ENCODE peak calls at places on chromosomes 5 and 9, in seven cellular contexts. J is fibroblast of lung, C is MM.1S, L is H1, F is DND-41, R is PC-3, V is H9. A is an unnamed sample.

GRCh38 chr5:131611064-131611381 is 24.0 kb downstream of the RAPGEF6 start:
- DNase-seq in J (no peak), C (no peak), L (no peak), F (no peak), R (no peak), V (no peak), A (no peak)

GRCh38 chr9:69946800-69947437 is 96.7 kb upstream of the MAMDC2 start:
- DNase-seq in J (peak), C (no peak), L (no peak), F (no peak), R (peak), V (no peak), A (no peak)

GRCh38 chr9:113734826-113735225 is 141.3 kb upstream of the ZNF618 start:
- DNase-seq in J (no peak), C (no peak), L (no peak), F (no peak), R (no peak), V (no peak), A (no peak)

GRCh38 chr5:40383719-40384651 is 295.7 kb upstream of the PTGER4 start:
- DNase-seq in J (peak), C (peak), L (no peak), F (no peak), R (peak), V (no peak), A (no peak)

GRCh38 chr5:68562308-68562707 is 346.8 kb downstream of the PIK3R1 start:
- DNase-seq in J (peak), C (no peak), L (no peak), F (no peak), R (no peak), V (no peak), A (peak)

GRCh38 chr5:36573441-36573840 is 33.0 kb upstream of the SLC1A3 start:
- DNase-seq in J (peak), C (no peak), L (no peak), F (no peak), R (peak), V (no peak), A (no peak)

GRCh38 chr5:16754621-16755020 is 137.8 kb upstream of the RETREG1 start:
- DNase-seq in J (peak), C (no peak), L (no peak), F (no peak), R (no peak), V (no peak), A (peak)

GRCh38 chr5:170268884-170269283 is 28.7 kb downstream of the LCP2 start:
- DNase-seq in J (no peak), C (no peak), L (no peak), F (no peak), R (no peak), V (no peak), A (no peak)

GRCh38 chr9:83208065-83208850 is 145.3 kb upstream of the RASEF start:
- DNase-seq in J (peak), C (no peak), L (no peak), F (no peak), R (no peak), V (no peak), A (no peak)

GRCh38 chr9:86734762-86735161 is 212.5 kb downstream of the GAS1 start:
- DNase-seq in J (peak), C (no peak), L (no peak), F (no peak), R (peak), V (no peak), A (no peak)

GRCh38 chr5:157561105-157561504 is 14.5 kb downstream of the ADAM19 start:
- DNase-seq in J (peak), C (no peak), L (no peak), F (no peak), R (no peak), V (no peak), A (no peak)

GRCh38 chr9:93028448-93029006 is 30.0 kb upstream of the SUSD3 start:
- DNase-seq in J (no peak), C (no peak), L (no peak), F (peak), R (no peak), V (no peak), A (no peak)

GRCh38 chr9:118318770-118319443 is 614.7 kb downstream of the TLR4 start:
- DNase-seq in J (peak), C (no peak), L (no peak), F (no peak), R (peak), V (no peak), A (no peak)

GRCh38 chr9:33159760-33160127 is 7.4 kb downstream of the B4GALT1 start:
- DNase-seq in J (peak), C (peak), L (no peak), F (no peak), R (peak), V (no peak), A (no peak)

GRCh38 chr5:151615431-151615830 is 24.3 kb upstream of the FAT2 start:
- DNase-seq in J (peak), C (no peak), L (no peak), F (no peak), R (peak), V (no peak), A (no peak)

GRCh38 chr5:5181650-5182324 is 41.7 kb downstream of the ADAMTS16 start:
- DNase-seq in J (no peak), C (no peak), L (no peak), F (no peak), R (no peak), V (no peak), A (peak)

GRCh38 chr9:135130266-135130976 is 43.0 kb downstream of the OLFM1 start:
- DNase-seq in J (peak), C (peak), L (no peak), F (no peak), R (no peak), V (no peak), A (no peak)

GRCh38 chr5:60092671-60093422 is 199.3 kb upstream of the PDE4D start:
- DNase-seq in J (peak), C (no peak), L (no peak), F (no peak), R (peak), V (no peak), A (no peak)

GRCh38 chr5:61617995-61618525 is 286.0 kb downstream of the ZSWIM6 start:
- DNase-seq in J (no peak), C (no peak), L (no peak), F (no peak), R (no peak), V (no peak), A (no peak)
- TF ChIP-seq CTCF in J (no peak), C (no peak), L (peak), F (no peak), R (no peak), V (peak), A (no peak)

GRCh38 chr9:76703270-76703669 is 61.0 kb upstream of the PCA3 start:
- DNase-seq in J (no peak), C (no peak), L (no peak), F (no peak), R (no peak), V (no peak), A (no peak)

GRCh38 chr9:76707510-76707909 is 56.7 kb upstream of the PCA3 start:
- DNase-seq in J (no peak), C (no peak), L (no peak), F (no peak), R (no peak), V (no peak), A (no peak)

GRCh38 chr9:76700916-76701315 is 63.3 kb upstream of the PCA3 start:
- DNase-seq in J (no peak), C (no peak), L (no peak), F (no peak), R (no peak), V (no peak), A (peak)

GRCh38 chr9:76701441-76702031 is 62.7 kb upstream of the PCA3 start:
- DNase-seq in J (peak), C (no peak), L (no peak), F (no peak), R (no peak), V (no peak), A (peak)

GRCh38 chr9:76704601-76705204 is 59.5 kb upstream of the PCA3 start:
- DNase-seq in J (peak), C (peak), L (no peak), F (no peak), R (peak), V (no peak), A (peak)
- H3K4me2 ChIP-seq in J (no peak), C (no peak), L (no peak), F (no peak), R (no peak), V (no peak), A (no peak)

GRCh38 chr9:121765021-121765950 is 113.9 kb downstream of the DAB2IP start:
- DNase-seq in J (peak), C (no peak), L (no peak), F (no peak), R (peak), V (no peak), A (no peak)
- H3K9ac ChIP-seq in J (no peak), C (no peak), L (no peak), F (no peak), R (no peak), V (no peak), A (no peak)

DNA sequence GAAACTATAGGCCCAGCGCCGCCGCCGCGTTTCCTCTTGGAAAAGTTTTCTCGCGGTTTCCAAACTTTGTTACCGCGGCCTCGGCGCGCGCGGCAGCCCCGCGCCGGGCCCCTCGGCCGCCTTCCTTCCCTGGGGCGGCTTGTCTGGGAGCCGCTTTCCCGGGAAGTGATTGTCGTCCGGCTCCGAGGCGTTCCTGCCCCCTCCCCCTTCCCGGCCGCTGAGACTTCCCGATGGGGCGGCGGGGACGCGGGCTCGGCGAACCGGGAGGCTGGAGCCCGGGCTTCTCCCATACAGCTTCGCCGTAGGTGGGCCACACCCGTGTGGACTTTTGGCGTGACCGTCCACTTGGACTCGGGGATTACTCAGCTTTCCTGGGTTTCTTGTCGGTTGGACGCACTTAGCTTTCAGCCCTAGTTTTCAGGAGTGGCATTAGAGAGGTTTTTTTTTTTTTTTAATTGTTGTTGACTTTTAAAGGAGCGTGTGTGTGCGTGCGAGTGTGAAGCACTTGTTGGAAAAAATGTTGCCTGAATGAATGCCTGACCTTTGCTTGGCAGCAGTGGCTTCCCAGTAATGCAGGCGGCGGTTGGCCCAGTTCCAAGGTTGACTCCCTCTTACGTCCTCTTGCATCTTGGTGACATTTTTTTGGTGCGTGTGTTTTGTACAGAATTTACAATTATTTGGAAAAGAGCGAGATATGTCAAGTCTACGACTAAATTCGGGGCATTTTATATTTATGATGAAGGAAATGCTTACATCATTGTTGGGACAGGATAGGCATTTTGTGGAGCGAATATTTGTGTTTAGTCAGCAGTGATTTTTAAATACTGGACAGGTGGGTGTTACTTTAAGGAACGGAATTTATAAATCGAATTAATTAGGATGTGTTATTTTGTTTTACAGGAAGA is 821 bp downstream of the CTNNA1 start:
- DNase-seq in J (peak), C (no peak), L (peak), F (no peak), R (peak), V (peak), A (peak)
- TF ChIP-seq CTCF in J (no peak), C (no peak), L (no peak), F (no peak), R (no peak), V (no peak), A (no peak)

DNA sequence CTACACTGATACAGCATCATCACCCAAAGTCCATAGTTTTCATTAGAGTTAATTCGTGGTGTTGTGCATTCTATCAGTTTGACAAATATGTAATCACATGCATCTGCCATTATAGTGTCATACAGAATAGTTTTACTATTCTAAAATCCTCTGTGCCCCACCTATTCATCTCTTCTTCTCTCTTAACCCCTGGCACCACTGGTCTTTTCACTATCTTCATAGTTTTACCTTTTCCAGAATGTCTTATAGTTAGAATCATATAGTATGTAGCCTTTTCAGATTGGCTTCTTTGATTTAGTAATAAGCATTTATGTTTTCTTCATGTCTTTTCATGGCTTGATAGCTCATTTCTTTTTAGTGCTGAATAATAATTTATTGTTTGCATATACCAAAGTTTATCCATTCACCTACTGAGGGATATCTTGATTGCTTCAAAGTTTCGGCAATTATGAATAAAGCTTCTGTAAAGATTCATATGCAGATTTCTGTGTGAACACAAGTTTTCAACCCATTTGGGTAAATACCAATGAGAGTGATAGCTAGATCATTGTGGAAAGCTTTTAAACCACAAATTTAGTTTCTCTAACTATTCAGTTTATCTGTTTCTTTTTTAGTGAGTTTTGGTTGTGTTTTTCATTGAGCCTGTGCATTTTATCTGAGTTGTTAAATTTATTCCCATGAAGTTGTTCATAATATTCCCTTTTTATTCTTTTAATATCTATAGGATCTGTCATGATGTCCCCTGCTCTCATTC is 84.9 kb downstream of the RALGPS1 start:
- DNase-seq in J (no peak), C (peak), L (no peak), F (no peak), R (no peak), V (no peak), A (no peak)
- H3K4me2 ChIP-seq in J (no peak), C (peak), L (no peak), F (no peak), R (no peak), V (no peak), A (no peak)

GRCh38 chr9:25681270-25681669 is 3.0 kb upstream of the TUSC1 start:
- DNase-seq in J (peak), C (no peak), L (no peak), F (no peak), R (peak), V (no peak), A (no peak)

GRCh38 chr9:25678846-25679360 is 659 bp upstream of the TUSC1 start:
- DNase-seq in J (no peak), C (no peak), L (no peak), F (no peak), R (no peak), V (no peak), A (no peak)

GRCh38 chr9:25677301-25678146 is 720 bp downstream of the TUSC1 start:
- DNase-seq in J (peak), C (no peak), L (peak), F (no peak), R (peak), V (peak), A (peak)

GRCh38 chr9:25678147-25678666 is at the start of gene TUSC1:
- DNase-seq in J (peak), C (peak), L (peak), F (no peak), R (peak), V (peak), A (peak)
- H3K9ac ChIP-seq in J (peak), C (peak), L (peak), F (no peak), R (peak), V (peak), A (no peak)

DNA sequence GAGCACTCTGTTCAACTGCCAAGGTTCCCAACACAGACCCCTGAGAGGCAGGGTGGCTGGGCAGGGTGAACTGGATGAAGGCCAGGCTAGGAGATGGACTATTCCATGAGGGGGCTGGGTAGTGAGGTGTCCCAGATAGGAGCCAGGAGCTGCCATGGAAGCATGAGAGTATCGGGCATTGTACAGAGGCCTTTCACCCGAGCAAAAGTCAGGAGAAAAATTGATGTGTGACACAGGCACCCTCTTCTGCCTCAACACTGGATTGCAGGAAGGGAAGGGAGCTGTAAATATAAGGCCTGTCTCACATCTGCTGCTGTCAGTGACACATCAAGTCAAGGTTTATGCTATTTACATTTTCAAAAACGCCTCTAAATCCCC is 74.6 kb downstream of the UBAP1 start:
- DNase-seq in J (peak), C (no peak), L (no peak), F (no peak), R (peak), V (no peak), A (no peak)
- TF ChIP-seq CTCF in J (peak), C (no peak), L (no peak), F (no peak), R (no peak), V (no peak), A (no peak)

A was measured in neural progenitor cell.